ENCODE peak calls at places on chromosome 10, in ten cellular contexts. N, U, A, W, K, O, E, D, L and V are unnamed samples.
A peak's percentile ranks its signal among the peaks of the same experiment; 100 is the strongest.

GRCh38 chr10:127797339-127797738 is 60.4 kb downstream of the FOXI2 start:
- DNase-seq in N (no peak), U (no peak), A (no peak), W (no peak), K (no peak), O (no peak), E (peak; percentile 12), D (no peak), L (no peak), V (no peak)

GRCh38 chr10:126156012-126156411 is 232.3 kb downstream of the ADAM12 start:
- DNase-seq in N (no peak), U (no peak), A (no peak), W (no peak), K (no peak), O (no peak), E (no peak), D (no peak), L (no peak), V (no peak)

GRCh38 chr10:79347894-79348639 is 798 bp downstream of the PPIF start:
- DNase-seq in N (peak; percentile 80), U (peak; percentile 69), A (peak; percentile 78), W (no peak), K (peak; percentile 79), O (peak; percentile 78), E (peak; percentile 67), D (no peak), L (peak; percentile 60), V (no peak)

GRCh38 chr10:72328045-72328828 is 26.5 kb downstream of the DNAJB12 start:
- DNase-seq in N (no peak), U (peak; percentile 67), A (peak; percentile 83), W (no peak), K (peak; percentile 82), O (no peak), E (peak; percentile 66), D (no peak), L (peak; percentile 71), V (peak; percentile 80)

GRCh38 chr10:30996481-30996980 is 35.1 kb downstream of the ZNF438 start:
- DNase-seq in N (no peak), U (no peak), A (no peak), W (no peak), K (no peak), O (no peak), E (no peak), D (no peak), L (no peak), V (no peak)

GRCh38 chr10:65394898-65395297 is 1530.9 kb upstream of the LRRTM3 start:
- DNase-seq in N (no peak), U (no peak), A (peak; percentile 57), W (peak; percentile 73), K (no peak), O (no peak), E (no peak), D (no peak), L (no peak), V (no peak)

GRCh38 chr10:132750936-132751335 is 35.0 kb downstream of the NKX6-2 start:
- DNase-seq in N (no peak), U (no peak), A (no peak), W (no peak), K (no peak), O (no peak), E (no peak), D (no peak), L (no peak), V (no peak)

GRCh38 chr10:13990918-13991317 is 339.8 kb downstream of the FRMD4A start:
- DNase-seq in N (no peak), U (no peak), A (no peak), W (peak; percentile 48), K (peak; percentile 44), O (no peak), E (peak; percentile 63), D (no peak), L (peak; percentile 17), V (no peak)

GRCh38 chr10:43396061-43396927 is 12.7 kb downstream of the HNRNPF start:
- DNase-seq in N (peak; percentile 72), U (peak; percentile 73), A (peak; percentile 60), W (no peak), K (peak; percentile 77), O (peak; percentile 57), E (peak; percentile 75), D (peak; percentile 64), L (peak; percentile 88), V (peak; percentile 87)

GRCh38 chr10:127952575-127952869 is 45.6 kb downstream of the PTPRE start:
- DNase-seq in N (no peak), U (no peak), A (no peak), W (no peak), K (no peak), O (no peak), E (no peak), D (no peak), L (no peak), V (no peak)

GRCh38 chr10:26439436-26440090 is 1.4 kb downstream of the APBB1IP start:
- DNase-seq in N (no peak), U (no peak), A (no peak), W (no peak), K (no peak), O (no peak), E (peak; percentile 53), D (no peak), L (no peak), V (no peak)

GRCh38 chr10:124086787-124087671 is 6.4 kb downstream of the CHST15 start:
- DNase-seq in N (no peak), U (no peak), A (no peak), W (no peak), K (no peak), O (no peak), E (no peak), D (no peak), L (no peak), V (no peak)

GRCh38 chr10:101766306-101766705 is 9.6 kb downstream of the FGF8 start:
- DNase-seq in N (no peak), U (no peak), A (no peak), W (no peak), K (no peak), O (no peak), E (no peak), D (no peak), L (no peak), V (no peak)

GRCh38 chr10:58996866-58997265 is 179.6 kb upstream of the PHYHIPL start:
- DNase-seq in N (no peak), U (no peak), A (no peak), W (no peak), K (no peak), O (no peak), E (no peak), D (no peak), L (no peak), V (no peak)

GRCh38 chr10:108112218-108112617 is 947.7 kb upstream of the SORCS1 start:
- DNase-seq in N (no peak), U (no peak), A (peak; percentile 26), W (peak; percentile 3), K (no peak), O (no peak), E (no peak), D (no peak), L (no peak), V (no peak)

GRCh38 chr10:102815790-102816549 is 21.2 kb downstream of the CYP17A1 start:
- DNase-seq in N (no peak), U (peak; percentile 70), A (no peak), W (peak; percentile 64), K (peak; percentile 70), O (no peak), E (peak; percentile 75), D (no peak), L (no peak), V (no peak)

GRCh38 chr10:132631348-132631735 is 93.8 kb downstream of the INPP5A start:
- DNase-seq in N (no peak), U (peak; percentile 91), A (no peak), W (no peak), K (peak; percentile 67), O (peak; percentile 8), E (no peak), D (no peak), L (peak; percentile 82), V (peak; percentile 6)

GRCh38 chr10:71092812-71093391 is 119.5 kb upstream of the UNC5B start:
- DNase-seq in N (no peak), U (no peak), A (no peak), W (no peak), K (no peak), O (no peak), E (no peak), D (no peak), L (peak; percentile 21), V (no peak)

GRCh38 chr10:119103687-119104652 is at the start of gene DENND10:
- DNase-seq in N (peak; percentile 79), U (peak; percentile 88), A (peak; percentile 73), W (peak; percentile 61), K (peak; percentile 75), O (peak; percentile 75), E (peak; percentile 74), D (peak; percentile 68), L (peak; percentile 88), V (peak; percentile 85)